ENCODE peak calls at places on chromosomes 13 and 19, in seven cellular contexts. One of them, this sample, is unnamed.
A peak's percentile ranks its signal among the peaks of the same experiment; 100 is the strongest.

GRCh38 chr19:58397533-58398037 is 2.1 kb downstream of the RNF225 start:
- DNase-seq in brain pericyte: no peak
- DNase-seq in stimulated activated CD4-positive, alpha-beta T cell treated with anti-CD3 and anti-CD28 coated beads, Interleukin-2, amount 100 ng/mL, for 48 hours: no peak
- DNase-seq in activated CD8-positive, alpha-beta memory T cell treated with anti-CD3 and anti-CD28 coated beads for 4 hours: no peak
- DNase-seq in NCI-H1436: no peak
- DNase-seq in RCC 7860: no peak
- DNase-seq in spleen: no peak
- DNase-seq in this sample: no peak

GRCh38 chr13:34864650-34865049 is 77.4 kb upstream of the NBEA start:
- DNase-seq in brain pericyte: no peak
- DNase-seq in stimulated activated CD4-positive, alpha-beta T cell treated with anti-CD3 and anti-CD28 coated beads, Interleukin-2, amount 100 ng/mL, for 48 hours: no peak
- DNase-seq in activated CD8-positive, alpha-beta memory T cell treated with anti-CD3 and anti-CD28 coated beads for 4 hours: no peak
- DNase-seq in NCI-H1436: no peak
- DNase-seq in RCC 7860: no peak
- DNase-seq in spleen: no peak
- DNase-seq in this sample: no peak

GRCh38 chr19:46610851-46611770 is 10.0 kb downstream of the CALM3 start:
- DNase-seq in brain pericyte: no peak
- DNase-seq in stimulated activated CD4-positive, alpha-beta T cell treated with anti-CD3 and anti-CD28 coated beads, Interleukin-2, amount 100 ng/mL, for 48 hours: no peak
- DNase-seq in activated CD8-positive, alpha-beta memory T cell treated with anti-CD3 and anti-CD28 coated beads for 4 hours: no peak
- DNase-seq in NCI-H1436: no peak
- DNase-seq in RCC 7860: no peak
- DNase-seq in spleen: peak; percentile 69
- DNase-seq in this sample: no peak

GRCh38 chr13:33633701-33634525 is 184.0 kb upstream of the RFC3 start:
- DNase-seq in brain pericyte: no peak
- DNase-seq in stimulated activated CD4-positive, alpha-beta T cell treated with anti-CD3 and anti-CD28 coated beads, Interleukin-2, amount 100 ng/mL, for 48 hours: no peak
- DNase-seq in activated CD8-positive, alpha-beta memory T cell treated with anti-CD3 and anti-CD28 coated beads for 4 hours: no peak
- DNase-seq in NCI-H1436: no peak
- DNase-seq in RCC 7860: no peak
- DNase-seq in spleen: no peak
- DNase-seq in this sample: no peak

GRCh38 chr13:97540696-97541095 is 106.7 kb downstream of the RAP2A start:
- DNase-seq in brain pericyte: no peak
- DNase-seq in stimulated activated CD4-positive, alpha-beta T cell treated with anti-CD3 and anti-CD28 coated beads, Interleukin-2, amount 100 ng/mL, for 48 hours: no peak
- DNase-seq in activated CD8-positive, alpha-beta memory T cell treated with anti-CD3 and anti-CD28 coated beads for 4 hours: no peak
- DNase-seq in NCI-H1436: peak; percentile 15
- DNase-seq in RCC 7860: no peak
- DNase-seq in spleen: no peak
- DNase-seq in this sample: no peak

GRCh38 chr13:77113496-77113895 is 86.5 kb upstream of the FBXL3 start:
- DNase-seq in brain pericyte: no peak
- DNase-seq in stimulated activated CD4-positive, alpha-beta T cell treated with anti-CD3 and anti-CD28 coated beads, Interleukin-2, amount 100 ng/mL, for 48 hours: no peak
- DNase-seq in activated CD8-positive, alpha-beta memory T cell treated with anti-CD3 and anti-CD28 coated beads for 4 hours: no peak
- DNase-seq in NCI-H1436: no peak
- DNase-seq in RCC 7860: no peak
- DNase-seq in spleen: no peak
- DNase-seq in this sample: no peak

GRCh38 chr19:48506138-48506733 is 5.4 kb downstream of the LMTK3 start:
- DNase-seq in brain pericyte: no peak
- DNase-seq in stimulated activated CD4-positive, alpha-beta T cell treated with anti-CD3 and anti-CD28 coated beads, Interleukin-2, amount 100 ng/mL, for 48 hours: no peak
- DNase-seq in activated CD8-positive, alpha-beta memory T cell treated with anti-CD3 and anti-CD28 coated beads for 4 hours: no peak
- DNase-seq in NCI-H1436: peak; percentile 69
- DNase-seq in RCC 7860: peak; percentile 68
- DNase-seq in spleen: no peak
- DNase-seq in this sample: no peak

GRCh38 chr13:20664304-20664703 is 39.2 kb upstream of the IL17D start:
- DNase-seq in brain pericyte: no peak
- DNase-seq in stimulated activated CD4-positive, alpha-beta T cell treated with anti-CD3 and anti-CD28 coated beads, Interleukin-2, amount 100 ng/mL, for 48 hours: no peak
- DNase-seq in activated CD8-positive, alpha-beta memory T cell treated with anti-CD3 and anti-CD28 coated beads for 4 hours: no peak
- DNase-seq in NCI-H1436: no peak
- DNase-seq in RCC 7860: no peak
- DNase-seq in spleen: no peak
- DNase-seq in this sample: no peak

GRCh38 chr13:99425485-99426341 is 75.6 kb upstream of the TM9SF2 start:
- DNase-seq in brain pericyte: no peak
- DNase-seq in stimulated activated CD4-positive, alpha-beta T cell treated with anti-CD3 and anti-CD28 coated beads, Interleukin-2, amount 100 ng/mL, for 48 hours: no peak
- DNase-seq in activated CD8-positive, alpha-beta memory T cell treated with anti-CD3 and anti-CD28 coated beads for 4 hours: peak; percentile 28
- DNase-seq in NCI-H1436: no peak
- DNase-seq in RCC 7860: no peak
- DNase-seq in spleen: peak; percentile 92
- DNase-seq in this sample: no peak

GRCh38 chr19:8251025-8251472 is 41.9 kb downstream of the CERS4 start:
- DNase-seq in brain pericyte: no peak
- DNase-seq in stimulated activated CD4-positive, alpha-beta T cell treated with anti-CD3 and anti-CD28 coated beads, Interleukin-2, amount 100 ng/mL, for 48 hours: no peak
- DNase-seq in activated CD8-positive, alpha-beta memory T cell treated with anti-CD3 and anti-CD28 coated beads for 4 hours: no peak
- DNase-seq in NCI-H1436: no peak
- DNase-seq in RCC 7860: no peak
- DNase-seq in spleen: no peak
- DNase-seq in this sample: no peak

GRCh38 chr19:15038304-15038703 is 11.0 kb upstream of the CASP14 start:
- DNase-seq in brain pericyte: peak; percentile 34
- DNase-seq in stimulated activated CD4-positive, alpha-beta T cell treated with anti-CD3 and anti-CD28 coated beads, Interleukin-2, amount 100 ng/mL, for 48 hours: no peak
- DNase-seq in activated CD8-positive, alpha-beta memory T cell treated with anti-CD3 and anti-CD28 coated beads for 4 hours: no peak
- DNase-seq in NCI-H1436: no peak
- DNase-seq in RCC 7860: no peak
- DNase-seq in spleen: no peak
- DNase-seq in this sample: no peak

GRCh38 chr13:27470042-27470830 is 19.9 kb upstream of the MTIF3 start:
- DNase-seq in brain pericyte: no peak
- DNase-seq in stimulated activated CD4-positive, alpha-beta T cell treated with anti-CD3 and anti-CD28 coated beads, Interleukin-2, amount 100 ng/mL, for 48 hours: no peak
- DNase-seq in activated CD8-positive, alpha-beta memory T cell treated with anti-CD3 and anti-CD28 coated beads for 4 hours: no peak
- DNase-seq in NCI-H1436: no peak
- DNase-seq in RCC 7860: no peak
- DNase-seq in spleen: no peak
- DNase-seq in this sample: no peak

GRCh38 chr19:940591-941291 is 14.9 kb downstream of the ARID3A start:
- DNase-seq in brain pericyte: peak; percentile 70
- DNase-seq in stimulated activated CD4-positive, alpha-beta T cell treated with anti-CD3 and anti-CD28 coated beads, Interleukin-2, amount 100 ng/mL, for 48 hours: peak; percentile 53
- DNase-seq in activated CD8-positive, alpha-beta memory T cell treated with anti-CD3 and anti-CD28 coated beads for 4 hours: peak; percentile 40
- DNase-seq in NCI-H1436: peak; percentile 61
- DNase-seq in RCC 7860: peak; percentile 78
- DNase-seq in spleen: peak; percentile 91
- DNase-seq in this sample: peak; percentile 54

GRCh38 chr13:112905990-112906641 is 62.9 kb upstream of the MCF2L start:
- DNase-seq in brain pericyte: no peak
- DNase-seq in stimulated activated CD4-positive, alpha-beta T cell treated with anti-CD3 and anti-CD28 coated beads, Interleukin-2, amount 100 ng/mL, for 48 hours: no peak
- DNase-seq in activated CD8-positive, alpha-beta memory T cell treated with anti-CD3 and anti-CD28 coated beads for 4 hours: no peak
- DNase-seq in NCI-H1436: no peak
- DNase-seq in RCC 7860: no peak
- DNase-seq in spleen: no peak
- DNase-seq in this sample: no peak

GRCh38 chr13:31538067-31539042 is 201.0 kb upstream of the RXFP2 start:
- DNase-seq in brain pericyte: no peak
- DNase-seq in stimulated activated CD4-positive, alpha-beta T cell treated with anti-CD3 and anti-CD28 coated beads, Interleukin-2, amount 100 ng/mL, for 48 hours: no peak
- DNase-seq in activated CD8-positive, alpha-beta memory T cell treated with anti-CD3 and anti-CD28 coated beads for 4 hours: no peak
- DNase-seq in NCI-H1436: no peak
- DNase-seq in RCC 7860: peak; percentile 19
- DNase-seq in spleen: no peak
- DNase-seq in this sample: no peak

GRCh38 chr13:60226507-60226906 is 62.8 kb upstream of the DIAPH3 start:
- DNase-seq in brain pericyte: no peak
- DNase-seq in stimulated activated CD4-positive, alpha-beta T cell treated with anti-CD3 and anti-CD28 coated beads, Interleukin-2, amount 100 ng/mL, for 48 hours: no peak
- DNase-seq in activated CD8-positive, alpha-beta memory T cell treated with anti-CD3 and anti-CD28 coated beads for 4 hours: no peak
- DNase-seq in NCI-H1436: no peak
- DNase-seq in RCC 7860: no peak
- DNase-seq in spleen: no peak
- DNase-seq in this sample: no peak

GRCh38 chr13:99639126-99639525 is 137.9 kb downstream of the TM9SF2 start:
- DNase-seq in brain pericyte: no peak
- DNase-seq in stimulated activated CD4-positive, alpha-beta T cell treated with anti-CD3 and anti-CD28 coated beads, Interleukin-2, amount 100 ng/mL, for 48 hours: no peak
- DNase-seq in activated CD8-positive, alpha-beta memory T cell treated with anti-CD3 and anti-CD28 coated beads for 4 hours: no peak
- DNase-seq in NCI-H1436: no peak
- DNase-seq in RCC 7860: no peak
- DNase-seq in spleen: no peak
- DNase-seq in this sample: no peak

GRCh38 chr19:1259206-1259872 is 9.8 kb upstream of the CIRBP start:
- DNase-seq in brain pericyte: no peak
- DNase-seq in stimulated activated CD4-positive, alpha-beta T cell treated with anti-CD3 and anti-CD28 coated beads, Interleukin-2, amount 100 ng/mL, for 48 hours: peak; percentile 57
- DNase-seq in activated CD8-positive, alpha-beta memory T cell treated with anti-CD3 and anti-CD28 coated beads for 4 hours: no peak
- DNase-seq in NCI-H1436: no peak
- DNase-seq in RCC 7860: peak; percentile 58
- DNase-seq in spleen: peak; percentile 98
- DNase-seq in this sample: no peak

GRCh38 chr19:39413269-39413902 is 917 bp downstream of the PLEKHG2 start:
- DNase-seq in brain pericyte: no peak
- DNase-seq in stimulated activated CD4-positive, alpha-beta T cell treated with anti-CD3 and anti-CD28 coated beads, Interleukin-2, amount 100 ng/mL, for 48 hours: no peak
- DNase-seq in activated CD8-positive, alpha-beta memory T cell treated with anti-CD3 and anti-CD28 coated beads for 4 hours: no peak
- DNase-seq in NCI-H1436: peak; percentile 62
- DNase-seq in RCC 7860: no peak
- DNase-seq in spleen: peak; percentile 91
- DNase-seq in this sample: no peak

GRCh38 chr19:27774827-27775226 is 1438.1 kb downstream of the UQCRFS1 start:
- DNase-seq in brain pericyte: no peak
- DNase-seq in stimulated activated CD4-positive, alpha-beta T cell treated with anti-CD3 and anti-CD28 coated beads, Interleukin-2, amount 100 ng/mL, for 48 hours: peak; percentile 31
- DNase-seq in activated CD8-positive, alpha-beta memory T cell treated with anti-CD3 and anti-CD28 coated beads for 4 hours: no peak
- DNase-seq in NCI-H1436: no peak
- DNase-seq in RCC 7860: no peak
- DNase-seq in spleen: no peak
- DNase-seq in this sample: no peak

GRCh38 chr13:24502567-24503375 is 9.8 kb downstream of the PARP4 start:
- DNase-seq in brain pericyte: no peak
- DNase-seq in stimulated activated CD4-positive, alpha-beta T cell treated with anti-CD3 and anti-CD28 coated beads, Interleukin-2, amount 100 ng/mL, for 48 hours: no peak
- DNase-seq in activated CD8-positive, alpha-beta memory T cell treated with anti-CD3 and anti-CD28 coated beads for 4 hours: no peak
- DNase-seq in NCI-H1436: no peak
- DNase-seq in RCC 7860: peak; percentile 45
- DNase-seq in spleen: no peak
- DNase-seq in this sample: no peak

GRCh38 chr13:38686635-38687245 is at the start of gene FREM2:
- DNase-seq in brain pericyte: no peak
- DNase-seq in stimulated activated CD4-positive, alpha-beta T cell treated with anti-CD3 and anti-CD28 coated beads, Interleukin-2, amount 100 ng/mL, for 48 hours: no peak
- DNase-seq in activated CD8-positive, alpha-beta memory T cell treated with anti-CD3 and anti-CD28 coated beads for 4 hours: no peak
- DNase-seq in NCI-H1436: peak; percentile 67
- DNase-seq in RCC 7860: peak; percentile 7
- DNase-seq in spleen: no peak
- DNase-seq in this sample: no peak

GRCh38 chr13:44273991-44274810 is 99.4 kb upstream of the SERP2 start:
- DNase-seq in brain pericyte: no peak
- DNase-seq in stimulated activated CD4-positive, alpha-beta T cell treated with anti-CD3 and anti-CD28 coated beads, Interleukin-2, amount 100 ng/mL, for 48 hours: peak; percentile 6
- DNase-seq in activated CD8-positive, alpha-beta memory T cell treated with anti-CD3 and anti-CD28 coated beads for 4 hours: no peak
- DNase-seq in NCI-H1436: no peak
- DNase-seq in RCC 7860: no peak
- DNase-seq in spleen: peak; percentile 79
- DNase-seq in this sample: no peak

GRCh38 chr19:2578391-2578826 is 102.5 kb downstream of the GADD45B start:
- DNase-seq in brain pericyte: no peak
- DNase-seq in stimulated activated CD4-positive, alpha-beta T cell treated with anti-CD3 and anti-CD28 coated beads, Interleukin-2, amount 100 ng/mL, for 48 hours: no peak
- DNase-seq in activated CD8-positive, alpha-beta memory T cell treated with anti-CD3 and anti-CD28 coated beads for 4 hours: no peak
- DNase-seq in NCI-H1436: no peak
- DNase-seq in RCC 7860: peak; percentile 60
- DNase-seq in spleen: peak; percentile 66
- DNase-seq in this sample: no peak

GRCh38 chr19:29537181-29537580 is 11.4 kb downstream of the VSTM2B start:
- DNase-seq in brain pericyte: no peak
- DNase-seq in stimulated activated CD4-positive, alpha-beta T cell treated with anti-CD3 and anti-CD28 coated beads, Interleukin-2, amount 100 ng/mL, for 48 hours: no peak
- DNase-seq in activated CD8-positive, alpha-beta memory T cell treated with anti-CD3 and anti-CD28 coated beads for 4 hours: no peak
- DNase-seq in NCI-H1436: no peak
- DNase-seq in RCC 7860: no peak
- DNase-seq in spleen: peak; percentile 52
- DNase-seq in this sample: no peak

GRCh38 chr13:88014527-88014926 is 343.4 kb downstream of the SLITRK5 start:
- DNase-seq in brain pericyte: no peak
- DNase-seq in stimulated activated CD4-positive, alpha-beta T cell treated with anti-CD3 and anti-CD28 coated beads, Interleukin-2, amount 100 ng/mL, for 48 hours: no peak
- DNase-seq in activated CD8-positive, alpha-beta memory T cell treated with anti-CD3 and anti-CD28 coated beads for 4 hours: no peak
- DNase-seq in NCI-H1436: no peak
- DNase-seq in RCC 7860: no peak
- DNase-seq in spleen: no peak
- DNase-seq in this sample: no peak

GRCh38 chr19:46955813-46956371 is 63.7 kb upstream of the NPAS1 start:
- DNase-seq in brain pericyte: no peak
- DNase-seq in stimulated activated CD4-positive, alpha-beta T cell treated with anti-CD3 and anti-CD28 coated beads, Interleukin-2, amount 100 ng/mL, for 48 hours: no peak
- DNase-seq in activated CD8-positive, alpha-beta memory T cell treated with anti-CD3 and anti-CD28 coated beads for 4 hours: no peak
- DNase-seq in NCI-H1436: no peak
- DNase-seq in RCC 7860: no peak
- DNase-seq in spleen: no peak
- DNase-seq in this sample: no peak

GRCh38 chr19:12777217-12778019 is 2.1 kb upstream of the HOOK2 start:
- DNase-seq in brain pericyte: no peak
- DNase-seq in stimulated activated CD4-positive, alpha-beta T cell treated with anti-CD3 and anti-CD28 coated beads, Interleukin-2, amount 100 ng/mL, for 48 hours: peak; percentile 87
- DNase-seq in activated CD8-positive, alpha-beta memory T cell treated with anti-CD3 and anti-CD28 coated beads for 4 hours: no peak
- DNase-seq in NCI-H1436: peak; percentile 65
- DNase-seq in RCC 7860: peak; percentile 59
- DNase-seq in spleen: peak; percentile 96
- DNase-seq in this sample: peak; percentile 75

GRCh38 chr19:14023404-14024235 is 4.3 kb upstream of the RLN3 start:
- DNase-seq in brain pericyte: no peak
- DNase-seq in stimulated activated CD4-positive, alpha-beta T cell treated with anti-CD3 and anti-CD28 coated beads, Interleukin-2, amount 100 ng/mL, for 48 hours: no peak
- DNase-seq in activated CD8-positive, alpha-beta memory T cell treated with anti-CD3 and anti-CD28 coated beads for 4 hours: no peak
- DNase-seq in NCI-H1436: no peak
- DNase-seq in RCC 7860: peak; percentile 64
- DNase-seq in spleen: peak; percentile 82
- DNase-seq in this sample: no peak

GRCh38 chr19:54179262-54179587 is 6.3 kb upstream of the TMC4 start:
- DNase-seq in brain pericyte: no peak
- DNase-seq in stimulated activated CD4-positive, alpha-beta T cell treated with anti-CD3 and anti-CD28 coated beads, Interleukin-2, amount 100 ng/mL, for 48 hours: no peak
- DNase-seq in activated CD8-positive, alpha-beta memory T cell treated with anti-CD3 and anti-CD28 coated beads for 4 hours: no peak
- DNase-seq in NCI-H1436: no peak
- DNase-seq in RCC 7860: no peak
- DNase-seq in spleen: no peak
- DNase-seq in this sample: no peak

GRCh38 chr19:38277549-38277948 is 13.2 kb downstream of the SPINT2 start:
- DNase-seq in brain pericyte: no peak
- DNase-seq in stimulated activated CD4-positive, alpha-beta T cell treated with anti-CD3 and anti-CD28 coated beads, Interleukin-2, amount 100 ng/mL, for 48 hours: no peak
- DNase-seq in activated CD8-positive, alpha-beta memory T cell treated with anti-CD3 and anti-CD28 coated beads for 4 hours: no peak
- DNase-seq in NCI-H1436: no peak
- DNase-seq in RCC 7860: no peak
- DNase-seq in spleen: no peak
- DNase-seq in this sample: no peak